ENCODE peak calls at places on chromosomes 4 and X, in four cellular contexts. T, H, J and C are unnamed samples.

GRCh38 chr4:102497986-102498385 is 3.2 kb upstream of the NFKB1 start:
- DNase-seq in T (no peak), H (no peak), J (no peak), C (no peak)

GRCh38 chr4:14958436-14958835 is 43.8 kb upstream of the CPEB2 start:
- DNase-seq in T (no peak), H (no peak), J (no peak), C (no peak)

GRCh38 chrX:33194876-33195433 is 16.4 kb downstream of the DMD start:
- DNase-seq in T (no peak), H (no peak), J (peak), C (no peak)

GRCh38 chrX:97685753-97686152 is 802.0 kb downstream of the RPA4 start:
- DNase-seq in T (peak), H (no peak), J (peak), C (no peak)

GRCh38 chr4:169410839-169411770 is 140.3 kb upstream of the SH3RF1 start:
- DNase-seq in T (no peak), H (peak), J (peak), C (peak)

GRCh38 chr4:84691170-84691691 is 108.3 kb downstream of the CDS1 start:
- DNase-seq in T (no peak), H (peak), J (peak), C (no peak)

GRCh38 chr4:33052241-33052640 is 2332.1 kb downstream of the PCDH7 start:
- DNase-seq in T (no peak), H (no peak), J (no peak), C (no peak)

GRCh38 chrX:47772764-47773163 is 63.9 kb upstream of the ZNF81 start:
- DNase-seq in T (no peak), H (no peak), J (no peak), C (no peak)

GRCh38 chrX:21802844-21803243 is 36.6 kb upstream of the MBTPS2 start:
- DNase-seq in T (no peak), H (no peak), J (no peak), C (no peak)

GRCh38 chrX:29535212-29536162 is 679.9 kb upstream of the MAGEB2 start:
- DNase-seq in T (no peak), H (no peak), J (peak), C (no peak)

GRCh38 chr4:5839751-5840674 is 52.9 kb downstream of the CRMP1 start:
- DNase-seq in T (no peak), H (no peak), J (no peak), C (no peak)

GRCh38 chr4:48831532-48832015 is 686 bp downstream of the OCIAD1 start:
- DNase-seq in T (no peak), H (no peak), J (no peak), C (no peak)

GRCh38 chrX:151818828-151819227 is 84.3 kb downstream of the CNGA2 start:
- DNase-seq in T (no peak), H (no peak), J (no peak), C (no peak)

GRCh38 chr4:180840142-180840541 is 1403.1 kb upstream of the TENM3 start:
- DNase-seq in T (no peak), H (no peak), J (no peak), C (no peak)

GRCh38 chr4:173226401-173226888 is 57.8 kb downstream of the GALNT7 start:
- DNase-seq in T (no peak), H (no peak), J (no peak), C (no peak)

GRCh38 chrX:19625612-19626011 is 110.3 kb upstream of the MAP3K15 start:
- DNase-seq in T (no peak), H (no peak), J (peak), C (no peak)

GRCh38 chrX:56793112-56793430 is 64.0 kb downstream of the NBDY start:
- DNase-seq in T (no peak), H (no peak), J (no peak), C (no peak)

GRCh38 chr4:88230953-88231835 is 53.2 kb downstream of the PPM1K start:
- DNase-seq in T (no peak), H (no peak), J (no peak), C (no peak)

GRCh38 chrX:843306-843705 is 212.7 kb downstream of the SHOX start:
- DNase-seq in T (no peak), H (no peak), J (no peak), C (no peak)

GRCh38 chr4:142404191-142404611 is 441.9 kb downstream of the INPP4B start:
- DNase-seq in T (no peak), H (no peak), J (peak), C (no peak)

GRCh38 chr4:4333265-4333706 is 43.2 kb downstream of the ZBTB49 start:
- DNase-seq in T (no peak), H (peak), J (peak), C (no peak)

GRCh38 chrX:56788229-56788628 is 59.2 kb downstream of the NBDY start:
- DNase-seq in T (no peak), H (no peak), J (no peak), C (no peak)

GRCh38 chr4:138953962-138954371 is 61.6 kb upstream of the NOCT start:
- DNase-seq in T (no peak), H (peak), J (peak), C (no peak)

GRCh38 chr4:128354205-128354821 is 66.7 kb upstream of the PGRMC2 start:
- DNase-seq in T (peak), H (peak), J (peak), C (no peak)

GRCh38 chr4:116702949-116703348 is 382.4 kb downstream of the TRAM1L1 start:
- DNase-seq in T (no peak), H (no peak), J (peak), C (no peak)

GRCh38 chr4:87078987-87079469 is 141.4 kb downstream of the KLHL8 start:
- DNase-seq in T (no peak), H (peak), J (peak), C (no peak)

DNA sequence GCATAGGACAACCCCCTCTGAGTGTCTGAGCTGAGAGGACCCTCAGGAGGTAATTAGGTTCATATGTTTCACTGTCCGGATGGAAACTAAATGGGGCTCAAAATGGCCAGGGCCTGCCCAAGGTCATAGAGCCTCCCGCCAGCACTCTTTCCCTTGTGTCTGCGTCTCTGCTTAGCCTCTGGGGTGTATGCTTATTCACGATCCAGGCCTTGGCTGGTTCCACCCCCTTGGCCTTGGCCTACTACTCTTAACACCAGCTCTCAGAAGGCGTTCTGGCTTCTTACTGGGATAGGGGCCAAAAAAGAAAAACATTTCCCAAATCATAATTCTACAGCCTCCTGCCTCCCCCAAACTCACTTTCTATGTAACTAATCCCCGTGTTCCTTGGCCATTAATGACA is 68.8 kb downstream of the RTL5 start:
- DNase-seq in T (peak), H (no peak), J (no peak), C (no peak)
- H3K27ac ChIP-seq in T (no peak), H (no peak), J (no peak), C (no peak)

GRCh38 chrX:101417190-101417589 is 9.2 kb downstream of the HNRNPH2 start:
- DNase-seq in T (no peak), H (no peak), J (peak), C (no peak)

GRCh38 chrX:101411984-101412383 is 4.0 kb downstream of the HNRNPH2 start:
- DNase-seq in T (no peak), H (no peak), J (no peak), C (no peak)

GRCh38 chrX:101416691-101417090 is 8.7 kb downstream of the HNRNPH2 start:
- DNase-seq in T (no peak), H (no peak), J (peak), C (no peak)

GRCh38 chrX:101417981-101418841 is 10.2 kb downstream of the HNRNPH2 start:
- DNase-seq in T (peak), H (no peak), J (peak), C (peak)

DNA sequence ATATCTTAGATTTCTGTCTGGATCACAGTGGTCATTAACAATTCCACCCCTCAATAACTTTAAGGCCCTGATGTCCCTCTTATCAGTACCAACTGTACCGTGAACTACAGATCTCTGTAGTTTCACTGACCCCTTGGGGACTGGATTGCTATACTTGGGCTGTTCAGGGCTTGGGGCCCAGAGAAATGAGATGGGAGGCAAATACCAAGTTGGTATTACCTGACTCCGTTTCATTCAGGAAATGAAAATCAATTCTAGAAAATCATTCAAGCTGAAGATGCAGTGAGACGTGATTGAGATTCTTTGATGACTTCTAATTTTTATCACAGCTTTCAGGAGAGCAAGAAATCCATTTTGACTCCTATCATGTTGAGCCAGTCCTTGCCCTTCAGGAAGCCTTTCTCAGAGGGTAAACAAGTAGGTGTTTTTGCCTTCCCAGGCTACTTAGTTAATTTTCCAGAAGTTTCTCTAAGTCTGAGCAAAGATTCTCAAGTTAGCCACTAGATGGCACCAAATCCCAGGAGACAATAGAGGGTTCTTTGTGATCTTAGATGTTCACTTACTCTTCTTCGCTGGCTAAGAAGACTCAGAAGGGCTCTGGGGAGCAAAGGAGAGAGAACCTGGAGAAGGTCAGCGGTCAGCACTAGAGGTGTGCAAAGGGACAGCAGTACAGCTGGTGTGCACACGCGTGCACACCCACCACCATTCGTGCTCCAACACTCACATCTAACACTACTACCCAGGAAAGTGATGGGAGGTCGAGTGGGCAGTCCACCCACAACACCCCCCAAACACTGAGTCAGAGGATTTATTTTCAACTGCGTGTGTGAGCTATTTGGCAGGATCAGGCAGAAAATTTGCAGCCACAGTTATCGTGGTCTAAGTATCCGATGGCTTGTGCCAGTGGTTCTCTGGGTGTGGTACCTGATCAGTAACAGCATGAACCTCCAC is 7.4 kb downstream of the HNRNPH2 start:
- DNase-seq in T (no peak), H (peak), J (peak), C (no peak)
- H3K27ac ChIP-seq in T (peak), H (peak), J (peak), C (peak)

GRCh38 chr4:147194604-147195003 is 248.9 kb upstream of the TTC29 start:
- DNase-seq in T (no peak), H (no peak), J (no peak), C (no peak)
- H3K27ac ChIP-seq in T (no peak), H (no peak), J (no peak), C (no peak)

GRCh38 chrX:120797201-120797938 is 78.3 kb downstream of the CT47B1 start:
- DNase-seq in T (no peak), H (no peak), J (no peak), C (no peak)
- H3K27ac ChIP-seq in T (no peak), H (no peak), J (no peak), C (no peak)

DNA sequence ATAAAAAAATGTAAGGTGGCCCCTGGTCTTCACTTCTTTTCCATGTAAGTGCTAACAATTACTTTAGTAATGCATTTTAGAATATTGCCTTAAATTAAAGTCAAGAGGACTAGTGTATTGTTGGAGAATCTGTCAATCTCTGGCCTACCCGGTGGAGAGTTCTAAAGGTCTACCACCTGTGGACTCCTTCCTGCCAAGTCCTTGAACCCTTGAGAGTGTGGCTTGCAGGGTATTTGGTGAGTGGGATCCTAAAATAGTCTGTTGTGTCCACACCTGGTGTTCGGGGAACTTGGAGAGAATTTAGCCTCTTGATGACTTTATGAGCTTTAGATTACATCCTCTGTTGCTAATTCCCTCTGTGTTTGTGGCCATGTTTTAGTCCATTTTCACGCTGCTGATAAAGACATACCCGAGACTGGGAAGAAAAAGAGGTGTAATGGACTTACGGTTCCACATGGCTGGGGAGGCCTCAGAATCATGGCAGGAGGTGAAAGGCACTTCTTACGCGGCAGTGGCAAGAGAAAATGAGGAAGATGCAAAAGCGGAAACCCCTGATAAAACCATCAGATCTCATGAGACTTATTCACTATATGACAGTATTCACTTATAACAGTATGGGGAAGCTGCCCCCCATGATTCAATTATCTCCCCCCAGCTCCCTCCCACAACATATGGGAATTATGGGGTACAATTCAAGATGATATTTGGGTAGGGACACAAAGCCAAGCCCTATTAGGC is 23.8 kb downstream of the DDIT4L start:
- DNase-seq in T (no peak), H (no peak), J (no peak), C (no peak)
- H3K27ac ChIP-seq in T (no peak), H (no peak), J (peak), C (no peak)

GRCh38 chr4:118740869-118741268 is 55.7 kb downstream of the METTL14 start:
- DNase-seq in T (no peak), H (no peak), J (peak), C (no peak)
- H3K27ac ChIP-seq in T (peak), H (no peak), J (no peak), C (no peak)